ENCODE peak calls at places on chromosomes 5 and 9, in four cellular contexts. D, V, T and M are unnamed samples.

GRCh38 chr5:133227897-133228296 is 176.1 kb downstream of the HSPA4 start:
- DNase-seq in D (no peak), V (no peak), T (no peak), M (no peak)

GRCh38 chr5:41356746-41357145 is 143.4 kb upstream of the C6 start:
- DNase-seq in D (no peak), V (no peak), T (no peak), M (no peak)

GRCh38 chr5:143636951-143637528 is 174.9 kb upstream of the HMHB1 start:
- DNase-seq in D (no peak), V (no peak), T (no peak), M (no peak)

GRCh38 chr5:67401166-67401565 is 204.6 kb upstream of the CD180 start:
- DNase-seq in D (no peak), V (no peak), T (no peak), M (no peak)

GRCh38 chr5:65482727-65483473 is 1.2 kb upstream of the ADAMTS6 start:
- DNase-seq in D (peak; percentile 20), V (peak; percentile 38), T (no peak), M (peak; percentile 25)

GRCh38 chr9:114723926-114724325 is 41.9 kb upstream of the TEX48 start:
- DNase-seq in D (no peak), V (no peak), T (no peak), M (no peak)

GRCh38 chr5:131379071-131379538 is 115.3 kb downstream of the CDC42SE2 start:
- DNase-seq in D (no peak), V (peak; percentile 20), T (no peak), M (no peak)

GRCh38 chr5:176610430-176610763 is 441 bp upstream of the GPRIN1 start:
- DNase-seq in D (no peak), V (no peak), T (no peak), M (no peak)

GRCh38 chr5:130797303-130797702 is 367.8 kb downstream of the HINT1 start:
- DNase-seq in D (no peak), V (no peak), T (no peak), M (no peak)

GRCh38 chr5:79961731-79962579 is 29.1 kb downstream of the MTX3 start:
- DNase-seq in D (no peak), V (peak; percentile 10), T (no peak), M (no peak)

GRCh38 chr5:54659651-54660050 is 142.1 kb downstream of the SNX18 start:
- DNase-seq in D (no peak), V (no peak), T (no peak), M (no peak)

GRCh38 chr5:137300411-137301240 is 198.5 kb downstream of the SPOCK1 start:
- DNase-seq in D (no peak), V (no peak), T (no peak), M (no peak)

GRCh38 chr9:98149422-98149821 is 30.4 kb upstream of the TRIM14 start:
- DNase-seq in D (no peak), V (no peak), T (no peak), M (no peak)

GRCh38 chr9:95138474-95138873 is 179.0 kb downstream of the FANCC start:
- DNase-seq in D (no peak), V (no peak), T (no peak), M (no peak)

GRCh38 chr9:84371737-84372136 is 31.2 kb upstream of the SLC28A3 start:
- DNase-seq in D (no peak), V (peak; percentile 96), T (no peak), M (no peak)

GRCh38 chr5:172188033-172188892 is at the start of gene STK10:
- DNase-seq in D (peak; percentile 95), V (peak; percentile 97), T (peak; percentile 86), M (peak; percentile 94)

GRCh38 chr5:135159626-135160025 is 125.6 kb upstream of the PITX1 start:
- DNase-seq in D (no peak), V (no peak), T (no peak), M (peak; percentile 24)

GRCh38 chr5:57302643-57303042 is 128.8 kb downstream of the GPBP1 start:
- DNase-seq in D (no peak), V (no peak), T (no peak), M (no peak)

GRCh38 chr9:98324801-98325200 is 69.4 kb upstream of the TBC1D2 start:
- DNase-seq in D (no peak), V (no peak), T (no peak), M (no peak)

GRCh38 chr9:27870404-27870803 is 297.1 kb upstream of the C9orf72 start:
- DNase-seq in D (no peak), V (peak; percentile 30), T (no peak), M (peak; percentile 75)

GRCh38 chr5:135423158-135423925 is 23.8 kb downstream of the DCANP1 start:
- DNase-seq in D (no peak), V (peak; percentile 84), T (no peak), M (peak; percentile 82)

GRCh38 chr5:10457682-10458574 is 16.2 kb downstream of the ROPN1L start:
- DNase-seq in D (peak; percentile 50), V (no peak), T (no peak), M (no peak)